ENCODE peak calls at places on chromosomes 11 and 22, in five cellular contexts. G is NT2/D1, Z is HEK293T, U is H1, L is HepG2. T is an unnamed sample.

GRCh38 chr11:98679673-98680072 is 341.1 kb upstream of the CNTN5 start:
- DNase-seq in G (no peak), Z (no peak), U (no peak), L (no peak), T (no peak)

GRCh38 chr22:39623603-39624500 is 53.3 kb downstream of the CACNA1I start:
- DNase-seq in G (no peak), Z (no peak), U (no peak), L (no peak), T (no peak)

GRCh38 chr11:107859459-107860239 is 1.1 kb upstream of the SLC35F2 start:
- DNase-seq in G (no peak), Z (peak), U (peak), L (no peak), T (peak)

GRCh38 chr22:45212306-45212709 is 28.4 kb downstream of the KIAA0930 start:
- DNase-seq in G (no peak), Z (no peak), U (no peak), L (no peak), T (no peak)

GRCh38 chr11:117538731-117539130 is 211.1 kb downstream of the CEP164 start:
- DNase-seq in G (no peak), Z (no peak), U (no peak), L (no peak), T (no peak)

GRCh38 chr11:78138694-78139421 is 568 bp downstream of the ALG8 start:
- DNase-seq in G (no peak), Z (peak), U (no peak), L (no peak), T (peak)

GRCh38 chr11:47783087-47783610 is 16.0 kb upstream of the FNBP4 start:
- DNase-seq in G (no peak), Z (no peak), U (no peak), L (no peak), T (no peak)

GRCh38 chr11:14789879-14790484 is 102.0 kb downstream of the CYP2R1 start:
- DNase-seq in G (no peak), Z (no peak), U (no peak), L (no peak), T (no peak)

GRCh38 chr22:45239378-45240136 is 1.1 kb downstream of the KIAA0930 start:
- DNase-seq in G (no peak), Z (no peak), U (no peak), L (no peak), T (no peak)

GRCh38 chr11:10351768-10352641 is 47.1 kb downstream of the ADM start:
- DNase-seq in G (peak), Z (peak), U (peak), L (peak), T (no peak)

GRCh38 chr11:19962053-19962794 is 198.1 kb downstream of the DBX1 start:
- DNase-seq in G (no peak), Z (no peak), U (no peak), L (no peak), T (no peak)

GRCh38 chr11:64176751-64177150 is 9.2 kb upstream of the STIP1 start:
- DNase-seq in G (no peak), Z (no peak), U (no peak), L (no peak), T (no peak)

GRCh38 chr11:40338739-40339138 is 1120.7 kb downstream of the LRRC4C start:
- DNase-seq in G (no peak), Z (no peak), U (no peak), L (no peak), T (no peak)

GRCh38 chr22:28949788-28950187 is 66.4 kb downstream of the ZNRF3 start:
- DNase-seq in G (no peak), Z (no peak), U (no peak), L (no peak), T (no peak)

GRCh38 chr11:57313071-57313787 is 11.5 kb downstream of the TNKS1BP1 start:
- DNase-seq in G (no peak), Z (no peak), U (no peak), L (no peak), T (no peak)

GRCh38 chr22:46071451-46072029 is 78.8 kb upstream of the PPARA start:
- DNase-seq in G (no peak), Z (peak), U (peak), L (no peak), T (no peak)

GRCh38 chr11:61256710-61257482 is 15.9 kb downstream of the PGA5 start:
- DNase-seq in G (no peak), Z (no peak), U (no peak), L (no peak), T (no peak)

GRCh38 chr11:43516316-43516820 is 157.6 kb downstream of the TTC17 start:
- DNase-seq in G (peak), Z (no peak), U (no peak), L (no peak), T (no peak)

GRCh38 chr11:82533628-82534353 is 199.9 kb downstream of the FAM181B start:
- DNase-seq in G (no peak), Z (no peak), U (no peak), L (no peak), T (no peak)

GRCh38 chr11:126989942-126990715 is 10.4 kb downstream of the KIRREL3 start:
- DNase-seq in G (peak), Z (peak), U (peak), L (peak), T (no peak)

GRCh38 chr11:10490032-10490397 is 35.0 kb downstream of the AMPD3 start:
- DNase-seq in G (no peak), Z (no peak), U (no peak), L (no peak), T (no peak)

GRCh38 chr11:78802058-78802633 is 227.5 kb upstream of the NARS2 start:
- DNase-seq in G (no peak), Z (no peak), U (no peak), L (no peak), T (no peak)

GRCh38 chr11:26539517-26539916 is 32.5 kb downstream of the MUC15 start:
- DNase-seq in G (no peak), Z (no peak), U (no peak), L (no peak), T (no peak)

GRCh38 chr11:76723142-76723541 is 52.6 kb upstream of the LRRC32 start:
- DNase-seq in G (no peak), Z (no peak), U (no peak), L (no peak), T (no peak)

GRCh38 chr11:43567396-43567975 is 113.1 kb upstream of the HSD17B12 start:
- DNase-seq in G (no peak), Z (peak), U (no peak), L (peak), T (no peak)

DNA sequence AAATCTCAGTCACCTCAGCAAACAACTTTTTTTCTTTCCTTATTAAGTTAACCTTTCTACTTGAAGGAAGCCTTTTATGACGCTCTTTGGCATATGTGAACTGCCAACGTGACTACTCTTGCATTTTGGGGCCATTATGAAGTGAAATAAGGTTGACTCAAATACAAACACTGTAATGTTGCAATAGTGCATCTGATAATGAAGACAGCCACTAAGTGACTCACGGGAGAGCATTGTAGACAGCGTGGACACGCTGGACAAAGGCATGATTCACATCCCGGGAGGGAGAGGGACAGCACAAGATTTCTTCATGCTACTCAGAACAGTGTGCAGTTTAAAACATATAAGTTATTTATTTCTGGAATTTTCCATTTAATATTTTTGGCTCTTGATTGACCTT is 560.8 kb downstream of the ETS1 start:
- DNase-seq in G (no peak), Z (no peak), U (no peak), L (no peak), T (no peak)
- TF ChIP-seq SUZ12 in G (no peak), Z (no peak), U (no peak), L (no peak), T (no peak)

DNA sequence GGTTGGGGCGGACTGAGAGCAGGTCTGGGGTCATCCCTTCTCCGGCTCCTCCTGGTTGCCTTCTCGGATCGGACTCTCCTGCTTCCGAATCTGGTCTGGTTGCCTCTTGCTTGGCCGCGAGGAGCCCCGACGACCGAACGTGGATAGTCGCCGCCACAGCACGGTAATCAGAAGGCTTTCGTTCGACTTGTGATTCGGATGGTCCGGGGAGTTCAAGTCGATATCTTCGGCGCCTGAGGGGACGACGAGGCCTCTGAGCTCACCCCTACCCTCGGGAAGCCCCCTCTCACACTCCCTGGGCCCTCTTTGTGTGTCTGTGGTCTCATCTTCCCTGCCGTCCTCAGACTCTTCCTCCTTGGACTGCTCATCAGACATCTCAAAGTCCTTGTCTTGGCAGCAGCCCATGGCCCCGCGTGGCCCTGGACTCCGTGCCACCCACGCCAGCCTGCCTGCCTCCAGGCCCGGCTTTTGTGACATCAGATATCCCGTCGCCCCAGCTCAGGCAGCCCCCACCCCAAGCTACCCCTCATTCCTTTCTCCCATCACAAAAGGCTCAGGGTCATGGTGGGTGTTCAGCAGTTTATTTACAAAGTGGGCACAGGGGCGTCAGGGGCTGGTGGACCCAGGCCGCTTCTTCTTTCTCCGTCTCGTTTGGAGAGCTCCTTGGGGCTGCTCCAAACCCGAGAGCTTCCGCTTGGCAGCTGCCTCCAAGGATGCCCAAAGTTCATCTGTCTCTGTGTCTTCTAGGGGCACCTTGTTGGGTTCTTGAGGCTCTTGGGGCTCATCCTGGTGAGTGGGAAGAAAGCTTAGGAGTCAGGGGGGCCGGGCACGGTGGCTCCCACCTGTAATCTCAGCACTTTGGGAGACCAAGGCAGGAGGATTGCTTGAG is at the start of gene TEX54:
- DNase-seq in G (no peak), Z (no peak), U (no peak), L (no peak), T (no peak)
- TF ChIP-seq SUZ12 in G (no peak), Z (no peak), U (no peak), L (no peak), T (no peak)

GRCh38 chr11:116422556-116422955 is 350.2 kb downstream of the BUD13 start:
- DNase-seq in G (no peak), Z (no peak), U (no peak), L (no peak), T (no peak)
- TF ChIP-seq SUZ12 in G (no peak), Z (no peak), U (no peak), L (no peak), T (no peak)

GRCh38 chr11:46240371-46240770 is 37.1 kb upstream of the CREB3L1 start:
- DNase-seq in G (no peak), Z (no peak), U (no peak), L (no peak), T (no peak)

GRCh38 chr11:46238078-46238966 is 39.1 kb upstream of the CREB3L1 start:
- DNase-seq in G (no peak), Z (peak), U (peak), L (no peak), T (no peak)

GRCh38 chr11:46239801-46240061 is 37.7 kb upstream of the CREB3L1 start:
- DNase-seq in G (no peak), Z (no peak), U (no peak), L (no peak), T (no peak)

GRCh38 chr11:46240861-46241260 is 36.6 kb upstream of the CREB3L1 start:
- DNase-seq in G (no peak), Z (no peak), U (no peak), L (no peak), T (no peak)

GRCh38 chr11:46238967-46239800 is 38.3 kb upstream of the CREB3L1 start:
- DNase-seq in G (peak), Z (peak), U (peak), L (peak), T (no peak)
- TF ChIP-seq SUZ12 in G (no peak), Z (no peak), U (peak), L (no peak), T (no peak)

GRCh38 chr22:35397095-35397904 is 2.6 kb upstream of the MCM5 start:
- DNase-seq in G (no peak), Z (no peak), U (no peak), L (peak), T (no peak)

GRCh38 chr22:35398574-35398973 is 1.4 kb upstream of the MCM5 start:
- DNase-seq in G (no peak), Z (no peak), U (no peak), L (no peak), T (no peak)

GRCh38 chr22:35400335-35400680 is 368 bp downstream of the MCM5 start:
- DNase-seq in G (no peak), Z (peak), U (no peak), L (no peak), T (no peak)

GRCh38 chr22:35399678-35400334 is at the start of gene MCM5:
- DNase-seq in G (peak), Z (peak), U (peak), L (peak), T (peak)

GRCh38 chr22:35399114-35399677 is 744 bp upstream of the MCM5 start:
- DNase-seq in G (no peak), Z (peak), U (no peak), L (no peak), T (no peak)
- TF ChIP-seq SUZ12 in G (no peak), Z (no peak), U (no peak), L (no peak), T (no peak)

GRCh38 chr22:27868738-27869282 is 50.2 kb downstream of the PITPNB start:
- DNase-seq in G (no peak), Z (no peak), U (no peak), L (no peak), T (no peak)
- TF ChIP-seq SUZ12 in G (no peak), Z (no peak), U (no peak), L (no peak), T (no peak)

GRCh38 chr22:37930270-37930951 is 23.0 kb downstream of the C22orf23 start:
- DNase-seq in G (no peak), Z (peak), U (no peak), L (no peak), T (no peak)
- TF ChIP-seq SUZ12 in G (no peak), Z (no peak), U (no peak), L (no peak), T (no peak)

GRCh38 chr22:20990184-20991180 is 8.4 kb downstream of the LZTR1 start:
- DNase-seq in G (no peak), Z (no peak), U (no peak), L (no peak), T (no peak)
- TF ChIP-seq SUZ12 in G (no peak), Z (no peak), U (no peak), L (no peak), T (no peak)

DNA sequence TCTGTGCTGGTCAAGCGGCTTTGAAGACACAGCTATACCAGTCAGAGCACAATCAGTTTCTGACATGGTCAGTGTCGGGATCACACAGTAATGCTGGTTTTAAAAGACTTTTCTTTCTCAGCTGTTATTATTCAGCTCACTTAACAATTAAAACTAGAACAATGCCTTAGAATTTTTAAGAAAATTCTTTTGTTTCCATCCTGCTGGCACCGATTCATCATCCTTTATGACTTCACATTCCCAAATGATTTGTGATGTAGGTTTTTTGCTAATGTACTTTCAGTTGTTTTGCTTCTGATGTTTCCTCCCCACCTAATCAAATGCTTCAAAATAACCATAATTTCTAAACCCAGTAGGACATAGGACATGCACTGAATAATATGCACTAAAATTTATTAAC is 34.5 kb upstream of the OLFML1 start:
- DNase-seq in G (no peak), Z (no peak), U (no peak), L (no peak), T (no peak)
- TF ChIP-seq SUZ12 in G (no peak), Z (no peak), U (no peak), L (no peak), T (no peak)

GRCh38 chr22:20304646-20305045 is 15.2 kb downstream of the DGCR6L start:
- DNase-seq in G (no peak), Z (no peak), U (no peak), L (no peak), T (no peak)
- TF ChIP-seq SUZ12 in G (no peak), Z (no peak), U (no peak), L (no peak), T (no peak)